ENCODE peak calls at places on chromosomes 5 and 9, in four cellular contexts. A is H1, Z is foreskin keratinocyte, S is NCI-H774. Y is an unnamed sample.

GRCh38 chr9:93575706-93576295 is 583 bp upstream of the PHF2 start:
- DNase-seq in A (peak; percentile 65), Z (no peak), S (no peak), Y (peak; percentile 62)

GRCh38 chr5:4614088-4614487 is 526.0 kb upstream of the ADAMTS16 start:
- DNase-seq in A (no peak), Z (peak; percentile 36), S (peak; percentile 35), Y (no peak)

GRCh38 chr9:100379862-100380261 is 27.1 kb upstream of the TEX10 start:
- DNase-seq in A (no peak), Z (peak; percentile 81), S (no peak), Y (no peak)

GRCh38 chr9:91937727-91938126 is 12.3 kb downstream of the ROR2 start:
- DNase-seq in A (no peak), Z (no peak), S (no peak), Y (no peak)

GRCh38 chr9:21831841-21832509 is 29.5 kb downstream of the MTAP start:
- DNase-seq in A (no peak), Z (peak; percentile 93), S (no peak), Y (no peak)

GRCh38 chr5:139652788-139653241 is 4.7 kb downstream of the CXXC5 start:
- DNase-seq in A (no peak), Z (no peak), S (no peak), Y (no peak)

GRCh38 chr9:70553718-70554673 is 139.5 kb upstream of the KLF9 start:
- DNase-seq in A (peak; percentile 54), Z (peak; percentile 51), S (no peak), Y (no peak)

GRCh38 chr9:73239868-73240267 is 88.2 kb downstream of the ANXA1 start:
- DNase-seq in A (no peak), Z (no peak), S (no peak), Y (no peak)

GRCh38 chr9:136346927-136347465 is 16.5 kb downstream of the DNLZ start:
- DNase-seq in A (no peak), Z (no peak), S (no peak), Y (no peak)

GRCh38 chr5:37799865-37800421 is 39.9 kb downstream of the GDNF start:
- DNase-seq in A (no peak), Z (no peak), S (no peak), Y (no peak)

GRCh38 chr5:134127376-134127861 is 12.9 kb downstream of the TCF7 start:
- DNase-seq in A (no peak), Z (no peak), S (no peak), Y (no peak)

GRCh38 chr5:93677344-93678021 is 63.9 kb downstream of the POU5F2 start:
- DNase-seq in A (no peak), Z (peak; percentile 10), S (peak; percentile 83), Y (no peak)

GRCh38 chr9:70435948-70436347 is 21.5 kb upstream of the KLF9 start:
- DNase-seq in A (no peak), Z (no peak), S (no peak), Y (no peak)

GRCh38 chr5:55897905-55898304 is 46.7 kb downstream of the IL31RA start:
- DNase-seq in A (no peak), Z (no peak), S (no peak), Y (no peak)

GRCh38 chr9:104836235-104836634 is 72.3 kb downstream of the NIPSNAP3B start:
- DNase-seq in A (no peak), Z (no peak), S (no peak), Y (no peak)

GRCh38 chr9:99907208-99907532 is 716 bp downstream of the STX17 start:
- DNase-seq in A (no peak), Z (no peak), S (no peak), Y (no peak)

GRCh38 chr5:95043648-95044047 is 241.2 kb downstream of the MCTP1 start:
- DNase-seq in A (no peak), Z (no peak), S (no peak), Y (no peak)

GRCh38 chr5:52491071-52491828 is 296.5 kb upstream of the ITGA1 start:
- DNase-seq in A (no peak), Z (no peak), S (peak; percentile 94), Y (no peak)

GRCh38 chr9:125255781-125256391 is 5.7 kb upstream of the GAPVD1 start:
- DNase-seq in A (no peak), Z (no peak), S (peak; percentile 18), Y (no peak)

GRCh38 chr9:129138144-129138462 is 26.9 kb downstream of the PTPA start:
- DNase-seq in A (no peak), Z (no peak), S (no peak), Y (no peak)

GRCh38 chr9:130846487-130847305 is 11.6 kb downstream of the ABL1 start:
- DNase-seq in A (no peak), Z (no peak), S (no peak), Y (no peak)

GRCh38 chr5:52925001-52925400 is 64.2 kb upstream of the ITGA2 start:
- DNase-seq in A (no peak), Z (no peak), S (no peak), Y (no peak)

GRCh38 chr5:68033961-68034581 is 181.5 kb upstream of the PIK3R1 start:
- DNase-seq in A (no peak), Z (no peak), S (no peak), Y (no peak)

GRCh38 chr5:179152144-179152895 is 92.1 kb downstream of the ZNF354C start:
- DNase-seq in A (peak; percentile 30), Z (no peak), S (no peak), Y (no peak)

GRCh38 chr5:65479527-65479926 is 2.2 kb downstream of the ADAMTS6 start:
- DNase-seq in A (no peak), Z (no peak), S (no peak), Y (no peak)

GRCh38 chr5:32342656-32343055 is 29.9 kb upstream of the MTMR12 start:
- DNase-seq in A (no peak), Z (no peak), S (no peak), Y (no peak)

GRCh38 chr5:154465169-154465568 is 12.9 kb downstream of the HAND1 start:
- DNase-seq in A (no peak), Z (no peak), S (no peak), Y (no peak)

Y was measured in GF-D8.